ENCODE peak calls at places on chromosomes 2 and 18, in six cellular contexts. E, J, S, O, G and M are unnamed samples.

GRCh38 chr2:30324245-30324644 is 92.9 kb downstream of the LBH start:
- DNase-seq in S (no peak), J (no peak), O (no peak), G (no peak), E (no peak), M (no peak)

GRCh38 chr2:239444626-239445625 is 44.1 kb upstream of the HDAC4 start:
- DNase-seq in S (no peak), G (no peak), E (no peak), O (no peak), J (no peak), M (no peak)

GRCh38 chr2:34229998-34230397 is 630.9 kb upstream of the FAM98A start:
- DNase-seq in G (no peak), S (no peak), E (no peak), J (no peak), O (no peak), M (no peak)

GRCh38 chr2:216553093-216553478 is 54.4 kb downstream of the RPL37A start:
- DNase-seq in O (no peak), S (peak; percentile 17), G (no peak), J (no peak), E (peak; percentile 78), M (peak; percentile 25)

GRCh38 chr2:187499941-187500532 is 52.0 kb upstream of the CALCRL start:
- DNase-seq in J (peak; percentile 54), O (peak; percentile 86), G (peak; percentile 71), E (peak; percentile 66), S (peak; percentile 72), M (peak; percentile 64)

GRCh38 chr18:76610933-76611749 is 116.1 kb upstream of the ZNF516 start:
- DNase-seq in S (peak; percentile 12), O (no peak), E (peak; percentile 61), J (no peak), G (no peak), M (peak; percentile 18)

GRCh38 chr2:182818541-182819308 is 47.7 kb downstream of the FRZB start:
- DNase-seq in O (no peak), S (peak; percentile 32), J (peak; percentile 75), G (no peak), E (no peak), M (peak; percentile 29)

GRCh38 chr2:241842620-241843211 is 16.0 kb downstream of the PDCD1 start:
- DNase-seq in O (peak; percentile 42), S (peak; percentile 26), E (no peak), J (no peak), G (peak; percentile 56), M (no peak)

DNA sequence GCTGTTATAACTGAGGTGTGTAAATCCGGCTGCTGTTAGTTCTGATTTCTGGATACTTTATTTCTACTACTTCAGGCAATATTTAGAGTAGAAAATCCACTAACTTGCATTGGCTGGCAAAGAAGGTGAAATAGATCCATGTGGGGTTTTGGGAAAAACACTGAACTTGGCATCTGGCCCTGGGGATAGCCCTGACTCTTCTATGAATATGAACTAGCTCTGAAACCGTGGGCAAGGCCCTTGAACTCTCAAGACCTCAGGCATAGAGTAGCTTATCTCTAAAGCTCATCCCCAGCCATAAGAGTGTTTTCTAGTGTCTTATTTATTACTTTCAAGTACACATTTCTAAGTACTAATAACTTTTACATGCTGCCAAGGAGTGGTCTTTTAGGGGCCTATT is 25.8 kb downstream of the PARD3B start:
- DNase-seq in E (no peak), S (no peak), G (no peak), O (no peak), J (no peak), M (no peak)
- H3K4me3 ChIP-seq in E (no peak overlapping the region), S (no peak overlapping the region), G (no peak overlapping the region), O (no peak overlapping the region), J (no peak overlapping the region), M (no peak overlapping the region)

GRCh38 chr2:23839919-23840318 is 87.0 kb downstream of the ATAD2B start:
- DNase-seq in S (no peak), O (no peak), G (no peak), J (no peak), E (no peak), M (no peak)

GRCh38 chr2:23844905-23845304 is 82.0 kb downstream of the ATAD2B start:
- DNase-seq in G (no peak), J (no peak), O (no peak), E (no peak), S (no peak), M (no peak)

GRCh38 chr2:23838970-23839369 is 88.0 kb downstream of the ATAD2B start:
- DNase-seq in G (no peak), O (no peak), J (no peak), S (no peak), E (no peak), M (no peak)

GRCh38 chr2:23843051-23843976 is 83.6 kb downstream of the ATAD2B start:
- DNase-seq in E (peak; percentile 44), J (no peak), O (no peak), G (no peak), S (peak; percentile 20), M (peak; percentile 1)
- H2BK120ac ChIP-seq in E (no peak overlapping the region), J (no peak overlapping the region), O (no peak overlapping the region), G (no peak overlapping the region), S (no peak overlapping the region), M (no peak overlapping the region)

DNA sequence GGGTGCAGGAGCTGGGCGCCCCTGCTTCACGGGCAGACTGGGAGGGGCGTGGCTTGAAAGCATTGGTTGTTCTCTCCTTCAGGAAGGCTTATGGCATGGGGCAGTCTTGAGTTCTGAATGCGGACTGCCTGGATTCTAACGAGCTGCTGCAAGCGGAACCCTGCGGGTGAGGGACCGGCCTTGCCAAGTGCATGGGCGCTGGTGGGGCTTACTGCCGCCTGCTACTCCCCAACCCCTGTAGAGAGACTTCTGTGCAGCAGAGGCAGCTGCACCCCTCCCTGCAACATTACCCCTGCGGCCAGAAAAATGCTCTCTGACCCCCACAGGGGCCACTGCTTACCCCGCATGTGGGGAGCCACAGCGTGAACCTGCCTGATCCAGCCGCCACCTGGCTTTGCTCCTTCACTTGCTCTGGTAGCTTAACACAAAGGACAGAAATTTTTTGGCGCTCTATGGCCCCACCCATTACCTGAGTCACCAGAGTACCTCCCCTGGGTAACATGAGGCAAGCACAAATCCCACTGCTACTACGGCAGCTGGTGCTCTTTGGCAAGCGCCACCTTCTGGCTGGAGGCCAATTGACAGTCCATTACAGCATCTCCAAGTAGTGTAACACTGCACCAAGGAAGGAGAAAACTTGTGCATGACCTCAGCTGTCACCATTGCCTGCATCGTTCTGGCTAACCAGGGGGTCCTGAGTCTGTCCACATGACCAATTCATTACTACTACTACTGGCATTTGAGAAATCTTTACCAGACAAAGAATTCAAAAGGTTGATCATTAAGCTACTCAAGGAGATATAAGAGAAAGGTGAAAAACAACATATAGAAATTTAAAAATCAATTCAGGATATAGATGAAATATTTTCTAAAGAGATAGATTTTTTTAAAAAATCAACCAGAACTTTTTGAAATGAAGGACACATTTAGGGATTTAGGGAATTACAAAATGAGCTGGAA is 35.4 kb downstream of the MYL12B start:
- DNase-seq in O (peak; percentile 98), G (peak; percentile 96), S (peak; percentile 90), E (peak; percentile 86), J (peak; percentile 78), M (peak; percentile 99)
- H4K8ac ChIP-seq in O (peak overlapping the region; percentile 76), G (peak overlapping the region; percentile 80), S (peak overlapping the region; percentile 97), E (peak overlapping the region; percentile 34), J (peak overlapping the region; percentile 67), M (peak overlapping the region; percentile 87)

GRCh38 chr2:189870396-189871089 is 86.3 kb downstream of the PMS1 start:
- DNase-seq in O (no peak), E (no peak), S (no peak), J (no peak), G (no peak), M (no peak)
- H3K4me3 ChIP-seq in O (no peak overlapping the region), E (no peak overlapping the region), S (no peak overlapping the region), J (no peak overlapping the region), G (no peak overlapping the region), M (no peak overlapping the region)

GRCh38 chr2:84971799-84972790 is 1.1 kb downstream of the KCMF1 start:
- DNase-seq in E (peak; percentile 42), J (no peak), S (peak; percentile 44), G (peak; percentile 69), O (peak; percentile 55), M (peak; percentile 59)
- H2BK120ac ChIP-seq in E (peak overlapping the region; percentile 88), J (peak overlapping the region; percentile 49), S (peak overlapping the region; percentile 98), G (no peak overlapping the region), O (peak overlapping the region; percentile 61), M (peak overlapping the region; percentile 92)

GRCh38 chr2:192444286-192444838 is 249.6 kb upstream of the TMEFF2 start:
- DNase-seq in E (no peak), G (no peak), O (no peak), J (no peak), S (no peak), M (no peak)
- H4K8ac ChIP-seq in E (no peak overlapping the region), G (no peak overlapping the region), O (no peak overlapping the region), J (no peak overlapping the region), S (no peak overlapping the region), M (no peak overlapping the region)

DNA sequence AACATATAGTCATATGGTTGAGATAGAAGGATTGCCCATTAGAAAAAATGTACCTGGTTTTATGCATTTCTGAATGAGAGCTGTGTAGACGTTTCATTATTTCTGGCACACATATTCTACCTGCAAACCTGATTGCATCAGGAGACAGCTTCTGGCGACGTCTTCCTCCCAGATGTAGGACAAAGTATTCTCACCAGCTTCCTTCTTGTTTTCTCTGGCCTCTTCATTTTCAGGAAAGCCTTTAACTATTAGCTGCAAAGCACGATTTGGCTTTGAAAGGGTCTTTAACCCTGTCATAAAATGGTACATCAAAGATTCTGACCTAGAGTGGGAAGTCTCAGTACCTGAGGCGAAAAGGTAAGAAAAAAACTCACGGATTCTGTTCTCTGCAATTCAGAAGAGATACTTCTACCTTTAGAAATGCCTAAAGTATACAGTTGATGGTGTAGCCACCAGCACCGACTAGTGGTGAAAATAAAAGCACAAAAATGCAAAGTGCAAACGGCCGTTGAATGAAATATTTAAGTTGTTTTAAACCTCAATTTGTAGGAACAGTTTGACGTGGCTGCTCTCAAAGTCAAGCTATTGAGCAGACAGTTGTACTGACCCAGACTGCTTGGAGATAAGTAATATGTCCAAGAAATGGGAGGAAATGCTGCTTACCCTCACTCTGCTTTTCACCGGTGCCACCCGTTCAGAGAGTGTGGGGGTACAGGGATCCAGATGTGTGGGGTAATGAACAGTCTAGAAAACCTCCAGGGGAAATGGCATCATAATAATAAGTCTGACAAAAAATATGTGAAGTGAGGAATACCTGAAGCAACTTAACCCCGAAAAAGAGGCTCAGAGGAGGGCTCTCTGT is 20.2 kb downstream of the IL18RAP start:
- DNase-seq in G (no peak), J (no peak), O (peak; percentile 85), S (peak; percentile 59), E (peak; percentile 39), M (peak; percentile 48)
- H3K4me3 ChIP-seq in G (no peak overlapping the region), J (no peak overlapping the region), O (no peak overlapping the region), S (no peak overlapping the region), E (no peak overlapping the region), M (no peak overlapping the region)

GRCh38 chr2:225378984-225379383 is 20.5 kb upstream of the NYAP2 start:
- DNase-seq in G (no peak), J (no peak), E (no peak), S (no peak), O (no peak), M (peak; percentile 22)

GRCh38 chr2:225379861-225380260 is 19.6 kb upstream of the NYAP2 start:
- DNase-seq in E (no peak), S (no peak), O (no peak), J (no peak), G (no peak), M (no peak)
- H2BK120ac ChIP-seq in E (no peak overlapping the region), S (no peak overlapping the region), O (no peak overlapping the region), J (no peak overlapping the region), G (no peak overlapping the region), M (no peak overlapping the region)

GRCh38 chr18:55515204-55515603 is 72.8 kb downstream of the TCF4 start:
- DNase-seq in G (no peak), E (no peak), S (no peak), J (no peak), O (no peak), M (no peak)
- H4K8ac ChIP-seq in G (no peak overlapping the region), E (peak overlapping the region; percentile 53), S (no peak overlapping the region), J (no peak overlapping the region), O (no peak overlapping the region), M (no peak overlapping the region)